ENCODE peak calls at places on chromosomes 11 and 22, in eight cellular contexts. H, B, K, Q, V, Y, L and D are unnamed samples.
A peak's percentile ranks its signal among the peaks of the same experiment; 100 is the strongest.

GRCh38 chr22:23386245-23386631 is 193.9 kb downstream of the IGLL1 start:
- DNase-seq in V (no peak), B (no peak), H (no peak), L (no peak), Y (no peak), K (no peak), Q (no peak), D (no peak)

GRCh38 chr11:8232414-8232813 is 31.3 kb downstream of the LMO1 start:
- DNase-seq in L (no peak), K (no peak), Y (no peak), Q (no peak), H (no peak), V (no peak), B (no peak), D (no peak)

GRCh38 chr11:46120711-46121327 is 435 bp downstream of the PHF21A start:
- DNase-seq in K (peak; percentile 54), Y (peak; percentile 59), B (peak; percentile 63), H (no peak), Q (peak; percentile 47), V (peak; percentile 80), L (no peak), D (no peak)

GRCh38 chr11:15911377-15912044 is 444.8 kb downstream of the SOX6 start:
- DNase-seq in L (no peak), V (no peak), Y (peak; percentile 71), Q (peak; percentile 75), B (no peak), H (no peak), K (peak; percentile 72), D (no peak)

GRCh38 chr11:134743809-134744195 is 331.8 kb upstream of the B3GAT1 start:
- DNase-seq in Q (no peak), H (no peak), Y (no peak), V (no peak), K (no peak), L (no peak), B (no peak), D (no peak)

GRCh38 chr22:32533265-32534068 is 58.9 kb downstream of the FBXO7 start:
- DNase-seq in K (no peak), B (no peak), Y (no peak), H (no peak), V (no peak), Q (no peak), L (no peak), D (no peak)

GRCh38 chr11:14835491-14836105 is 56.4 kb downstream of the CYP2R1 start:
- DNase-seq in H (no peak), Q (no peak), V (no peak), Y (no peak), L (no peak), K (no peak), B (no peak), D (no peak)

GRCh38 chr11:106828576-106828975 is 189.7 kb downstream of the GUCY1A2 start:
- DNase-seq in L (no peak), B (no peak), Y (no peak), K (no peak), Q (no peak), H (no peak), V (no peak), D (no peak)

GRCh38 chr22:30868663-30869385 is 99.8 kb downstream of the MORC2 start:
- DNase-seq in V (peak; percentile 25), K (no peak), Q (no peak), Y (peak; percentile 37), H (no peak), B (peak; percentile 25), L (peak; percentile 41), D (no peak)

GRCh38 chr11:75925785-75926164 is 110.8 kb downstream of the UVRAG start:
- DNase-seq in B (no peak), Q (no peak), L (no peak), H (no peak), Y (no peak), V (no peak), K (no peak), D (no peak)

GRCh38 chr22:20431520-20432237 is 5.9 kb downstream of the SCARF2 start:
- DNase-seq in V (peak; percentile 66), Y (no peak), H (no peak), Q (no peak), L (no peak), K (no peak), B (peak; percentile 55), D (no peak)

GRCh38 chr11:96648991-96649390 is 259.2 kb downstream of the JRKL start:
- DNase-seq in Y (no peak), B (no peak), H (no peak), Q (no peak), L (no peak), K (no peak), V (no peak), D (no peak)

GRCh38 chr11:110289472-110289871 is 6.9 kb downstream of the RDX start:
- DNase-seq in Q (no peak), V (no peak), H (no peak), L (no peak), B (no peak), K (no peak), Y (peak; percentile 70), D (no peak)

GRCh38 chr22:30730351-30730750 is 35.7 kb downstream of the OSBP2 start:
- DNase-seq in H (no peak), L (no peak), B (no peak), K (no peak), Y (no peak), V (no peak), Q (no peak), D (no peak)

GRCh38 chr11:65506770-65507485 is 8.1 kb downstream of the MALAT1 start:
- DNase-seq in H (no peak), L (no peak), B (peak; percentile 61), V (peak; percentile 85), Y (peak; percentile 85), Q (peak; percentile 25), K (no peak), D (no peak)

GRCh38 chr22:23245045-23245798 is 64.9 kb downstream of the BCR start:
- DNase-seq in V (no peak), L (no peak), K (no peak), H (no peak), Q (no peak), Y (peak; percentile 77), B (no peak), D (no peak)

GRCh38 chr22:48821346-48822186 is 1006.1 kb downstream of the BRD1 start:
- DNase-seq in H (no peak), Y (no peak), L (peak; percentile 55), V (peak; percentile 52), B (no peak), Q (no peak), K (no peak), D (no peak)

GRCh38 chr22:48819232-48819631 is 1008.4 kb downstream of the BRD1 start:
- DNase-seq in Q (no peak), B (no peak), H (no peak), V (no peak), Y (no peak), K (no peak), L (peak; percentile 42), D (no peak)

GRCh38 chr22:48820481-48821345 is 1007.0 kb downstream of the BRD1 start:
- DNase-seq in K (no peak), Q (no peak), V (peak; percentile 50), B (no peak), L (peak; percentile 53), H (no peak), Y (no peak), D (no peak)

GRCh38 chr22:48822278-48823233 is 1005.1 kb downstream of the BRD1 start:
- DNase-seq in V (no peak), K (no peak), B (peak; percentile 33), L (peak; percentile 58), Q (no peak), H (no peak), Y (no peak), D (no peak)

GRCh38 chr22:48819991-48820390 is 1007.7 kb downstream of the BRD1 start:
- DNase-seq in K (no peak), H (no peak), B (no peak), V (no peak), Y (no peak), Q (no peak), L (no peak), D (no peak)
- H3K9me3 ChIP-seq in K (no peaks in the 10 kb centered on the region), H (no peaks in the 10 kb centered on the region), B (no peaks in the 10 kb centered on the region), V (no peaks in the 10 kb centered on the region), Y (no peaks in the 10 kb centered on the region), Q (no peaks in the 10 kb centered on the region), L (no peaks in the 10 kb centered on the region), D (no peaks in the 10 kb centered on the region)

GRCh38 chr11:98130117-98130625 is 890.6 kb upstream of the CNTN5 start:
- DNase-seq in L (no peak), V (no peak), B (no peak), Q (no peak), Y (no peak), K (no peak), H (no peak), D (no peak)
- H3K9me3 ChIP-seq in L (no peaks in the 10 kb centered on the region), V (no peaks in the 10 kb centered on the region), B (peaks cover 42% of the 10 kb centered on the region), Q (no peaks in the 10 kb centered on the region), Y (no peaks in the 10 kb centered on the region), K (no peaks in the 10 kb centered on the region), H (no peaks in the 10 kb centered on the region), D (peaks cover 3% of the 10 kb centered on the region)

DNA sequence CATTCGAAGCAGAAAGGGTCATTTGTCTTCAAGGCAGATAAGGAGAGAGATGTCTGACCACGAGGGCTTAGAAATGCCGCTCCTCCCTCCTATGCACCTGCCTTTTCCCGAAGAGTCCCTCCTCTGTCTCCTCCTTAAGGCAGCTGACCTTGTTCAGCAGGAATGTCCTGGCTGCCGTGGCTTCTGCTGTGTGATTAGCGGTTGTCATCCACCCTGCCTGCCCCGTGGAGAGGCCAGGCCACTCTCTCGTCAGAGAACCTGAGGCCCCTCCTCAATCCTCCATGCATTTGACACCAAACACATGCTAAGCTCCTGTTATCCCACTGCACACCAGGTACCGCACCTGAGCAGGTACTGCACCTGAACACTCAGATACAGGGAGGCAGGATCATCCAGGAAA is 834.6 kb downstream of the TBC1D22A start:
- DNase-seq in Y (no peak), K (no peak), Q (no peak), V (peak; percentile 29), B (no peak), H (no peak), L (no peak), D (no peak)
- H3K9me3 ChIP-seq in Y (no peaks in the 10 kb centered on the region), K (no peaks in the 10 kb centered on the region), Q (no peaks in the 10 kb centered on the region), V (no peaks in the 10 kb centered on the region), B (no peaks in the 10 kb centered on the region), H (no peaks in the 10 kb centered on the region), L (no peaks in the 10 kb centered on the region), D (no peaks in the 10 kb centered on the region)

DNA sequence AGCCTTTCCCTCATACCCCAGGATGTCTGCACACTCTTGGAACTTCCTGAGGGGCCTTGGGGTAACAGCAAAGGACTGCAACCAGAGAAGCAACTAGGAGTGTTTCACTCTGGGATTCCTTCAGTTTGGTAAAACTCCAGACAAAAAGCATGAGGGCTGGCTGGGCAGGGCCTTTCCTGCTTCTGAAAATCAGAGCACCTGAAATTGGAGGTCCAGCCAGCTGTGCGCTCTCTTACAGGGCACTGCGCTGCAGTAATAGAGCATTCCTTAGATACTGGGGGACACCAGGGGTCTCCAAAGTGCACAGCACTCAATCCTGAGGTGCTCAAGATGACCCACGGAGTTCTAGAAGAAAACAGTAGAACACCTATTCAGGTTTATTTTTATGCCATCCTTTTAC is 49.7 kb downstream of the PLEKHA7 start:
- DNase-seq in V (no peak), Y (no peak), Q (no peak), K (no peak), L (no peak), B (no peak), H (no peak), D (no peak)
- H3K9me3 ChIP-seq in V (no peaks in the 10 kb centered on the region), Y (no peaks in the 10 kb centered on the region), Q (no peaks in the 10 kb centered on the region), K (no peaks in the 10 kb centered on the region), L (no peaks in the 10 kb centered on the region), B (no peaks in the 10 kb centered on the region), H (no peaks in the 10 kb centered on the region), D (no peaks in the 10 kb centered on the region)